ENCODE peak calls at places on chromosomes 3 and 15, in seven cellular contexts. B is PC-3, Z is endothelial cell of umbilical vein, T is K562, D is fibroblast of lung, R is SK-N-MC, M is hepatocyte. P is an unnamed sample.

GRCh38 chr3:184234671-184235380 is 5.4 kb downstream of the VWA5B2 start:
- DNase-seq in B (no peak), Z (no peak), T (no peak), D (no peak), R (no peak), M (no peak), P (no peak)

GRCh38 chr3:180680097-180680430 is 775 bp upstream of the CCDC39 start:
- DNase-seq in B (no peak), Z (peak; percentile 66), T (no peak), D (no peak), R (no peak), M (peak; percentile 49), P (peak; percentile 66)

GRCh38 chr3:169668081-169668956 is 4.8 kb upstream of the MECOM start:
- DNase-seq in B (peak; percentile 47), Z (peak; percentile 79), T (no peak), D (peak; percentile 45), R (no peak), M (peak; percentile 62), P (peak; percentile 75)

GRCh38 chr3:29406433-29406832 is 125.6 kb downstream of the RBMS3 start:
- DNase-seq in B (no peak), Z (no peak), T (no peak), D (no peak), R (no peak), M (no peak), P (no peak)

GRCh38 chr3:30607032-30607833 is 832 bp downstream of the TGFBR2 start:
- DNase-seq in B (peak; percentile 58), Z (peak; percentile 80), T (peak; percentile 24), D (peak; percentile 58), R (no peak), M (peak; percentile 75), P (peak; percentile 58)

GRCh38 chr3:13075318-13075717 is 2.1 kb upstream of the IQSEC1 start:
- DNase-seq in B (no peak), Z (no peak), T (no peak), D (no peak), R (no peak), M (no peak), P (no peak)

GRCh38 chr15:67101981-67102929 is 36.9 kb downstream of the SMAD3 start:
- DNase-seq in B (peak; percentile 14), Z (peak; percentile 77), T (no peak), D (peak; percentile 95), R (no peak), M (no peak), P (no peak)

GRCh38 chr3:139518926-139519842 is 20.4 kb downstream of the RBP1 start:
- DNase-seq in B (no peak), Z (no peak), T (no peak), D (no peak), R (no peak), M (no peak), P (no peak)

GRCh38 chr15:66740802-66741201 is 38.8 kb downstream of the SMAD6 start:
- DNase-seq in B (peak; percentile 68), Z (peak; percentile 49), T (no peak), D (no peak), R (no peak), M (peak; percentile 46), P (no peak)

GRCh38 chr3:8767667-8768363 is 1.6 kb downstream of the OXTR start:
- DNase-seq in B (peak; percentile 79), Z (peak; percentile 28), T (no peak), D (peak; percentile 51), R (no peak), M (peak; percentile 31), P (peak; percentile 42)

GRCh38 chr15:63324770-63325169 is 47.4 kb downstream of the APH1B start:
- DNase-seq in B (no peak), Z (no peak), T (no peak), D (no peak), R (no peak), M (no peak), P (no peak)

GRCh38 chr15:29548006-29548405 is 274.3 kb downstream of the TJP1 start:
- DNase-seq in B (no peak), Z (no peak), T (no peak), D (no peak), R (no peak), M (no peak), P (no peak)

GRCh38 chr3:159721324-159721723 is 267.3 kb upstream of the IL12A start:
- DNase-seq in B (no peak), Z (no peak), T (no peak), D (peak; percentile 10), R (no peak), M (no peak), P (no peak)

GRCh38 chr15:29711531-29711930 is 110.7 kb downstream of the TJP1 start:
- DNase-seq in B (no peak), Z (no peak), T (no peak), D (peak; percentile 45), R (no peak), M (no peak), P (no peak)

GRCh38 chr15:69576035-69576526 is 123.5 kb downstream of the RPLP1 start:
- DNase-seq in B (peak; percentile 75), Z (peak; percentile 22), T (no peak), D (no peak), R (no peak), M (peak; percentile 45), P (peak; percentile 55)

GRCh38 chr15:52462806-52463360 is 65.8 kb downstream of the MYO5A start:
- DNase-seq in B (no peak), Z (no peak), T (no peak), D (no peak), R (no peak), M (no peak), P (no peak)

GRCh38 chr15:65376767-65377104 is 1.1 kb downstream of the IGDCC3 start:
- DNase-seq in B (no peak), Z (peak; percentile 10), T (no peak), D (no peak), R (no peak), M (peak; percentile 48), P (no peak)

GRCh38 chr15:55589297-55589696 is 1.2 kb upstream of the PYGO1 start:
- DNase-seq in B (no peak), Z (no peak), T (no peak), D (peak; percentile 8), R (no peak), M (peak; percentile 8), P (no peak)

GRCh38 chr15:92780816-92781215 is 119.3 kb upstream of the CHD2 start:
- DNase-seq in B (no peak), Z (no peak), T (no peak), D (no peak), R (no peak), M (no peak), P (no peak)

GRCh38 chr3:156477306-156477705 is 77.6 kb downstream of the SSR3 start:
- DNase-seq in B (no peak), Z (no peak), T (no peak), D (peak; percentile 92), R (no peak), M (no peak), P (peak; percentile 43)

GRCh38 chr3:114231616-114232015 is 5.8 kb downstream of the ZNF80 start:
- DNase-seq in B (no peak), Z (no peak), T (no peak), D (no peak), R (no peak), M (no peak), P (no peak)

DNA sequence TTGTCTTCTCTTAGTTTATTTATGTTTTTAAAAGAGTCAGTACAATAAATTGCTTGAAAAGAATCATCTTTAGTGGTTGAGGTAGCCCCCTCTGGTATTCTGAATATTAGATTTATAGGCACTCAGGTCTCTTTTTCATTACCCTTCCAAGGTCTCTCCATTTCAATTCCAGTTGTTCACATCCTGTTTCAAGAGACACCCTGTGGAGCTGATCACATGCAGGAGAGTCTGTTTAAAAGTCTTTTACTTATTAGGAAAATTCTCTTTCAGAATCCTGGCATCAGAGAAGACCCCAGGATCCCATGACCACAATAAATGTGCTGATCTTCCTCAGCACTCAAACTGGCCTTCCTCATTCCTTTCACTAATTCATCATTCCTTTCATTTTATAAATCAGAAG is 195.7 kb downstream of the ZIC4 start:
- DNase-seq in B (no peak), Z (no peak), T (no peak), D (no peak), R (peak; percentile 63), M (no peak), P (no peak)
- H3K9me3 ChIP-seq in B (no peaks in the 10 kb centered on the region), Z (no peaks in the 10 kb centered on the region), T (no peaks in the 10 kb centered on the region), D (no peaks in the 10 kb centered on the region), R (no peaks in the 10 kb centered on the region), M (no peaks in the 10 kb centered on the region), P (no peaks in the 10 kb centered on the region)

GRCh38 chr15:73048624-73049295 is 3.5 kb upstream of the NEO1 start:
- DNase-seq in B (no peak), Z (no peak), T (no peak), D (no peak), R (no peak), M (no peak), P (no peak)

GRCh38 chr15:73051402-73051810 is 857 bp upstream of the NEO1 start:
- DNase-seq in B (peak; percentile 6), Z (no peak), T (no peak), D (no peak), R (no peak), M (no peak), P (no peak)

GRCh38 chr15:73051811-73052678 is at the start of gene NEO1:
- DNase-seq in B (peak; percentile 51), Z (peak; percentile 25), T (peak; percentile 58), D (peak; percentile 74), R (no peak), M (peak; percentile 97), P (peak; percentile 98)

GRCh38 chr15:73049564-73050215 is 2.6 kb upstream of the NEO1 start:
- DNase-seq in B (no peak), Z (no peak), T (no peak), D (no peak), R (no peak), M (no peak), P (peak; percentile 19)

GRCh38 chr15:73050561-73051297 is 1.5 kb upstream of the NEO1 start:
- DNase-seq in B (no peak), Z (no peak), T (no peak), D (no peak), R (no peak), M (no peak), P (no peak)
- TF ChIP-seq EZH2 in B (no peak), Z (no peak), T (no peak), D (no peak), R (no peak), M (no peak), P (no peak)

GRCh38 chr3:182914341-182914740 is 66.0 kb downstream of the DCUN1D1 start:
- DNase-seq in B (no peak), Z (no peak), T (no peak), D (no peak), R (no peak), M (no peak), P (no peak)
- H3K27ac ChIP-seq in B (no peak overlapping the region), Z (no peak overlapping the region), T (no peak overlapping the region), D (no peak overlapping the region), R (peak overlapping the region; percentile 70), M (no peak overlapping the region), P (no peak overlapping the region)

GRCh38 chr3:119579366-119580147 is at the start of gene ADPRH:
- DNase-seq in B (peak; percentile 82), Z (peak; percentile 78), T (peak; percentile 74), D (peak; percentile 75), R (no peak), M (peak; percentile 90), P (peak; percentile 87)

GRCh38 chr3:119571230-119571629 is 8.1 kb upstream of the ADPRH start:
- DNase-seq in B (no peak), Z (no peak), T (no peak), D (no peak), R (no peak), M (no peak), P (no peak)

GRCh38 chr3:119580148-119580760 is 962 bp downstream of the ADPRH start:
- DNase-seq in B (no peak), Z (no peak), T (no peak), D (no peak), R (no peak), M (peak; percentile 20), P (peak; percentile 74)

GRCh38 chr3:119571688-119572087 is 7.6 kb upstream of the ADPRH start:
- DNase-seq in B (no peak), Z (peak; percentile 13), T (no peak), D (no peak), R (no peak), M (no peak), P (no peak)

GRCh38 chr3:119575507-119575906 is 3.8 kb upstream of the ADPRH start:
- DNase-seq in B (peak; percentile 32), Z (no peak), T (no peak), D (no peak), R (no peak), M (no peak), P (no peak)
- H3K9me3 ChIP-seq in B (no peaks in the 10 kb centered on the region), Z (no peaks in the 10 kb centered on the region), T (no peaks in the 10 kb centered on the region), D (no peaks in the 10 kb centered on the region), R (no peaks in the 10 kb centered on the region), M (no peaks in the 10 kb centered on the region), P (no peaks in the 10 kb centered on the region)

P was measured in neural progenitor cell.